ENCODE peak calls at places on chromosomes 5 and 9, in seven cellular contexts. One of them, this sample, is unnamed. For H3K36me3, the result is how much of the 10 kb centered on the place peaks cover.

GRCh38 chr9:88303785-88304495 is 84.3 kb upstream of the SPIN1 start:
- DNase-seq in GM23248: peak
- DNase-seq in neuronal stem cell: no peak
- DNase-seq in PC-3: peak
- DNase-seq in RWPE2: no peak
- DNase-seq in breast epithelium: no peak
- DNase-seq in body of pancreas: no peak
- DNase-seq in this sample: no peak

GRCh38 chr9:8278048-8278447 is 478.5 kb upstream of the DMAC1 start:
- DNase-seq in body of pancreas: no peak
- DNase-seq in breast epithelium: no peak
- DNase-seq in PC-3: no peak
- DNase-seq in RWPE2: no peak
- DNase-seq in neuronal stem cell: no peak
- DNase-seq in GM23248: no peak
- DNase-seq in this sample: no peak

GRCh38 chr9:127904888-127905728 is 5.7 kb upstream of the ST6GALNAC6 start:
- DNase-seq in body of pancreas: no peak
- DNase-seq in PC-3: no peak
- DNase-seq in neuronal stem cell: no peak
- DNase-seq in breast epithelium: no peak
- DNase-seq in GM23248: no peak
- DNase-seq in RWPE2: no peak
- DNase-seq in this sample: peak

GRCh38 chr5:179324760-179325295 is 20.4 kb downstream of the ADAMTS2 start:
- DNase-seq in body of pancreas: no peak
- DNase-seq in GM23248: no peak
- DNase-seq in breast epithelium: no peak
- DNase-seq in PC-3: no peak
- DNase-seq in neuronal stem cell: no peak
- DNase-seq in RWPE2: peak
- DNase-seq in this sample: no peak

GRCh38 chr5:100780376-100780870 is 122.7 kb downstream of the ST8SIA4 start:
- DNase-seq in PC-3: no peak
- DNase-seq in body of pancreas: no peak
- DNase-seq in neuronal stem cell: no peak
- DNase-seq in breast epithelium: no peak
- DNase-seq in GM23248: no peak
- DNase-seq in RWPE2: no peak
- DNase-seq in this sample: no peak

GRCh38 chr5:152938630-152939029 is 533.6 kb upstream of the NMUR2 start:
- DNase-seq in breast epithelium: no peak
- DNase-seq in PC-3: no peak
- DNase-seq in GM23248: no peak
- DNase-seq in neuronal stem cell: no peak
- DNase-seq in body of pancreas: no peak
- DNase-seq in RWPE2: no peak
- DNase-seq in this sample: no peak

GRCh38 chr5:178460598-178461425 is 129.4 kb downstream of the COL23A1 start:
- DNase-seq in PC-3: peak
- DNase-seq in body of pancreas: peak
- DNase-seq in neuronal stem cell: peak
- DNase-seq in RWPE2: no peak
- DNase-seq in breast epithelium: peak
- DNase-seq in GM23248: peak
- DNase-seq in this sample: no peak

GRCh38 chr5:107242411-107242810 is 428.3 kb downstream of the EFNA5 start:
- DNase-seq in neuronal stem cell: peak
- DNase-seq in body of pancreas: no peak
- DNase-seq in breast epithelium: no peak
- DNase-seq in GM23248: no peak
- DNase-seq in PC-3: no peak
- DNase-seq in RWPE2: no peak
- DNase-seq in this sample: no peak

GRCh38 chr5:41772071-41772470 is 98.2 kb downstream of the OXCT1 start:
- DNase-seq in breast epithelium: no peak
- DNase-seq in GM23248: no peak
- DNase-seq in PC-3: peak
- DNase-seq in neuronal stem cell: no peak
- DNase-seq in body of pancreas: no peak
- DNase-seq in RWPE2: no peak
- DNase-seq in this sample: no peak

GRCh38 chr9:15541862-15542261 is 11.0 kb upstream of the CCDC171 start:
- DNase-seq in neuronal stem cell: no peak
- DNase-seq in breast epithelium: no peak
- DNase-seq in PC-3: no peak
- DNase-seq in body of pancreas: no peak
- DNase-seq in RWPE2: no peak
- DNase-seq in GM23248: no peak
- DNase-seq in this sample: no peak

GRCh38 chr5:176739461-176740051 is 70.8 kb upstream of the UNC5A start:
- DNase-seq in PC-3: no peak
- DNase-seq in neuronal stem cell: no peak
- DNase-seq in GM23248: no peak
- DNase-seq in body of pancreas: no peak
- DNase-seq in RWPE2: peak
- DNase-seq in breast epithelium: peak
- DNase-seq in this sample: no peak

GRCh38 chr9:92066131-92066530 is 49.1 kb downstream of the SPTLC1 start:
- DNase-seq in GM23248: no peak
- DNase-seq in neuronal stem cell: no peak
- DNase-seq in breast epithelium: no peak
- DNase-seq in PC-3: no peak
- DNase-seq in RWPE2: no peak
- DNase-seq in body of pancreas: no peak
- DNase-seq in this sample: no peak
- H3K36me3 ChIP-seq in GM23248: under half
- H3K36me3 ChIP-seq in neuronal stem cell: under half
- H3K36me3 ChIP-seq in breast epithelium: under half
- H3K36me3 ChIP-seq in PC-3: under half
- H3K36me3 ChIP-seq in RWPE2: half or more
- H3K36me3 ChIP-seq in body of pancreas: under half
- H3K36me3 ChIP-seq in this sample: under half

GRCh38 chr5:71653119-71653518 is 66.0 kb upstream of the CARTPT start:
- DNase-seq in GM23248: peak
- DNase-seq in neuronal stem cell: no peak
- DNase-seq in PC-3: no peak
- DNase-seq in RWPE2: no peak
- DNase-seq in breast epithelium: no peak
- DNase-seq in body of pancreas: no peak
- DNase-seq in this sample: no peak
- H3K27ac ChIP-seq in GM23248: no peak
- H3K27ac ChIP-seq in neuronal stem cell: no peak
- H3K27ac ChIP-seq in PC-3: no peak
- H3K27ac ChIP-seq in RWPE2: no peak
- H3K27ac ChIP-seq in breast epithelium: no peak
- H3K27ac ChIP-seq in body of pancreas: no peak
- H3K27ac ChIP-seq in this sample: no peak

DNA sequence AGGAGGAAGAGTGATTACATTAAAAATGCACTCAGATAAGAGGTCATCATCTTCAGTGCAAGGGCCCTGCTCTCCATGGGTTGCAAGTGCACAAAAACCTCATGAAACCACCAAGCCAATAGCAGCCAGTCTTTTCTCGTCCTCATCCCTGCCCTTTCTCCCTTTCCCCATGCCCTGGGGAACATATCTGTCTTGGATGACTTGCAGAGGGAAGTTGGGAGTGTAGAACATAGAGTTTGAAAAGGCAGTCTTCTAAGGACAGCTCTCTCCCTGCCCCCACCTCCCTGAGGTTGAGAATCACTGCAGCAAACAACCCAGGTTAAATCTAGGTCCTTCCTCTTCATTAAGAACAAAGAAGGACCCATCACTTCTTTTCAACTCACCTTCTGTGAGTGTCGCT is 22.0 kb downstream of the DDX31 start:
- DNase-seq in body of pancreas: no peak
- DNase-seq in breast epithelium: no peak
- DNase-seq in GM23248: no peak
- DNase-seq in PC-3: peak
- DNase-seq in RWPE2: no peak
- DNase-seq in neuronal stem cell: no peak
- DNase-seq in this sample: no peak
- H3K36me3 ChIP-seq in body of pancreas: under half
- H3K36me3 ChIP-seq in breast epithelium: under half
- H3K36me3 ChIP-seq in GM23248: under half
- H3K36me3 ChIP-seq in PC-3: under half
- H3K36me3 ChIP-seq in RWPE2: half or more
- H3K36me3 ChIP-seq in neuronal stem cell: under half
- H3K36me3 ChIP-seq in this sample: half or more

DNA sequence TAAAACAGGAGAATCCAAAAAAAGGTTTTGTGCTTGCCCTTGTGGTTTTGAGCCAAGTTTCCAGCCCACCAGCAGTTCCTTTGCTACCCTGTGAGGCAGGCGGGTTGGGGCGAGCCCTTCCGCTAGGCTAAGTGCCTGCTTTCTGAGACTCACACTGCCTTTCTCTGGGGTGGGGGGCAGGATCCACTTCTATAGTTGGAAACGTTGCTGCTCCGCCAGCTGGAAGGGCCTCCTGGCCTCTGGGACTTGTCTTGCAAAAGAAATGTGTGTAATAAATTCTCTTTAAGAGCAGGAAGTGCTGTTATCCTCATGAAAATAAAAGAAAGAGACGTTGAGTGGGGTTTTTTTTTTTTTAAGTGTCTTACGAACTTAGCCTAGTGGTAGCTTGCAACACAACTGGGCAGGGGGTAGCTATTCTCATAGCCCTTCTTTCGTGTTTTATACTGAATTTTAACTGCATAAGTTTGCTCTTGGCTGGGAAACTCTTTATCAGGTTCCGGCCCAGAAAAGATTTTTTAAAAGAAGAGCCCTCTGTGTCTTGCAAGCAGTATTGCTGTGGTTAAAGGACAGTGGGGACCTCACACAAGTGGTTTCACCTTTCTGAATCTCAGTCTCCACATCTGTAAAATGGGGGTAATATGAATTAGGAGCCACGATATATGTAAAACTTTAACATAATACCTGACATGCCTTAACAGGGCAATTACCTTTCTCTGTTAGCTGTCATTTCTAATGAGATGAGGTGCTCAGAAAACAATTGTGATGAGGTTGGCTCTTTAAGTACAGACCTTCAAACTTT is 19.8 kb downstream of the JADE2 start:
- DNase-seq in GM23248: no peak
- DNase-seq in neuronal stem cell: no peak
- DNase-seq in PC-3: no peak
- DNase-seq in body of pancreas: no peak
- DNase-seq in RWPE2: no peak
- DNase-seq in breast epithelium: no peak
- DNase-seq in this sample: no peak
- H3K27ac ChIP-seq in GM23248: no peak
- H3K27ac ChIP-seq in neuronal stem cell: no peak
- H3K27ac ChIP-seq in PC-3: no peak
- H3K27ac ChIP-seq in body of pancreas: no peak
- H3K27ac ChIP-seq in RWPE2: no peak
- H3K27ac ChIP-seq in breast epithelium: peak
- H3K27ac ChIP-seq in this sample: peak

GRCh38 chr5:149836451-149837139 is 106.5 kb downstream of the PPARGC1B start:
- DNase-seq in body of pancreas: no peak
- DNase-seq in GM23248: no peak
- DNase-seq in PC-3: no peak
- DNase-seq in neuronal stem cell: no peak
- DNase-seq in breast epithelium: no peak
- DNase-seq in RWPE2: no peak
- DNase-seq in this sample: no peak

GRCh38 chr5:149839761-149840160 is 104.8 kb downstream of the PDE6A start:
- DNase-seq in RWPE2: no peak
- DNase-seq in GM23248: peak
- DNase-seq in breast epithelium: no peak
- DNase-seq in neuronal stem cell: no peak
- DNase-seq in body of pancreas: no peak
- DNase-seq in PC-3: no peak
- DNase-seq in this sample: no peak

GRCh38 chr5:149837680-149838269 is 106.8 kb downstream of the PDE6A start:
- DNase-seq in GM23248: peak
- DNase-seq in PC-3: peak
- DNase-seq in breast epithelium: peak
- DNase-seq in neuronal stem cell: peak
- DNase-seq in body of pancreas: peak
- DNase-seq in RWPE2: no peak
- DNase-seq in this sample: no peak

GRCh38 chr5:149840226-149840825 is 104.3 kb downstream of the PDE6A start:
- DNase-seq in neuronal stem cell: no peak
- DNase-seq in GM23248: no peak
- DNase-seq in PC-3: no peak
- DNase-seq in RWPE2: no peak
- DNase-seq in breast epithelium: no peak
- DNase-seq in body of pancreas: no peak
- DNase-seq in this sample: no peak

DNA sequence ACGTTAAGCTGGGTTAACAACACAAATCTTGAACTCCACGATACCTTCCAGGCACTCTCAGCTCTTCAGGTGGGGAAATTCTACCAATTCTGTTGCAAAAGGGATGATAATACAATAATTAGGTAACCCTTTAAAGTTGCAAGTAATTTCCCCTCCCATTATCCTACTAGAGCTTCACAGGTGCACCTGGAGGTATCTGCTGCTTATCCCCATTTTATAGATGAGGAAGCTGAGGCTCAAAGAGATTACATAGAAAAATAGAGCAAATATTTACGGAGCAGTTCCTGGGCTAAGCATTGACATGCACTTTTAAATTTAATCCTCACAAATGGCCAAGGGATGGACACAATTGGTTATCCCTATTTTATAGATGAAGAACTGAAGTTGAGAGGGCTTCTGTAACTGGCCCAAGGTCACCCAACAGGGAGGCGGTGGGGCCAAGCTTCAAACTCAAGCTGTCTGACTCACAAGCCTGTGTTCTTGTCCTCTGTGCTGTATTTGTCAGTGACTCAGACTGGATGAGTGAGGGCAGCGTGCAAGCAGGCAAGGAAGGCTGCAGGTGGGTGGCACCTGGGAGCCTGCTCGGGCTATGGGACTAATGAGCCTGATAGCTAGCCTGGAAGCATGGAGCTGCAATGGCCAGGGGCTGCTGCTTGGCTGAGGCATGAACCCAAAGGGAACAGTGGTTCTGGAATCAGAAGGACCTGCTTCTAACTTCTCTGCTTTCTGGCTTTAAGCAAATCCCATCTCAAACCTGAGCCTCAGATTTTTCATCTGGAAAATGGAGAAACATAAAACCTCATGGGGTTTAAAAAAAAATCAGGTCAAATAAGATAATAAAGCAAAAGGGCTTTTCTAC is 105.5 kb downstream of the PDE6A start:
- DNase-seq in breast epithelium: no peak
- DNase-seq in RWPE2: no peak
- DNase-seq in body of pancreas: no peak
- DNase-seq in PC-3: peak
- DNase-seq in GM23248: peak
- DNase-seq in neuronal stem cell: no peak
- DNase-seq in this sample: no peak
- H3K36me3 ChIP-seq in breast epithelium: under half
- H3K36me3 ChIP-seq in RWPE2: under half
- H3K36me3 ChIP-seq in body of pancreas: under half
- H3K36me3 ChIP-seq in PC-3: under half
- H3K36me3 ChIP-seq in GM23248: under half
- H3K36me3 ChIP-seq in neuronal stem cell: under half
- H3K36me3 ChIP-seq in this sample: under half

GRCh38 chr5:122311400-122311887 is 593 bp upstream of the SNCAIP start:
- DNase-seq in PC-3: no peak
- DNase-seq in RWPE2: no peak
- DNase-seq in neuronal stem cell: peak
- DNase-seq in breast epithelium: no peak
- DNase-seq in GM23248: peak
- DNase-seq in body of pancreas: no peak
- DNase-seq in this sample: no peak
- H3K27ac ChIP-seq in PC-3: no peak
- H3K27ac ChIP-seq in RWPE2: no peak
- H3K27ac ChIP-seq in neuronal stem cell: no peak
- H3K27ac ChIP-seq in breast epithelium: peak
- H3K27ac ChIP-seq in GM23248: peak
- H3K27ac ChIP-seq in body of pancreas: no peak
- H3K27ac ChIP-seq in this sample: no peak